ENCODE peak calls at places on chromosomes 1 and 21, in four cellular contexts. O, L, H and K are unnamed samples.

GRCh38 chr1:209557216-209557615 is 26.3 kb upstream of the CAMK1G start:
- DNase-seq in O (no peak), L (no peak), H (no peak), K (no peak)

GRCh38 chr1:181033799-181034391 is at the start of gene MR1:
- DNase-seq in O (no peak), L (peak), H (peak), K (peak)

GRCh38 chr1:12477936-12478611 is 139.9 kb downstream of the DHRS3 start:
- DNase-seq in O (no peak), L (peak), H (no peak), K (no peak)

GRCh38 chr21:26405735-26406361 is 167.2 kb downstream of the CYYR1 start:
- DNase-seq in O (no peak), L (peak), H (no peak), K (peak)

GRCh38 chr21:46351476-46352155 is 27.7 kb downstream of the PCNT start:
- DNase-seq in O (no peak), L (no peak), H (no peak), K (no peak)

GRCh38 chr1:205236526-205236925 is 8.8 kb downstream of the TMCC2 start:
- DNase-seq in O (no peak), L (no peak), H (no peak), K (no peak)

GRCh38 chr1:214255509-214255908 is 25.4 kb upstream of the SMYD2 start:
- DNase-seq in O (no peak), L (no peak), H (no peak), K (no peak)

GRCh38 chr1:216388558-216388957 is 34.7 kb downstream of the USH2A start:
- DNase-seq in O (no peak), L (no peak), H (no peak), K (no peak)

GRCh38 chr1:221900678-221901077 is 158.8 kb upstream of the DUSP10 start:
- DNase-seq in O (no peak), L (no peak), H (no peak), K (no peak)

GRCh38 chr1:156905176-156905575 is 11.7 kb downstream of the PEAR1 start:
- DNase-seq in O (no peak), L (no peak), H (no peak), K (no peak)

GRCh38 chr1:200415693-200416593 is 6.1 kb upstream of the ZNF281 start:
- DNase-seq in O (no peak), L (peak), H (peak), K (peak)

GRCh38 chr1:29310616-29311180 is 74.4 kb downstream of the PTPRU start:
- DNase-seq in O (no peak), L (no peak), H (no peak), K (no peak)

GRCh38 chr1:203289982-203290260 is 15.4 kb upstream of the BTG2 start:
- DNase-seq in O (no peak), L (no peak), H (no peak), K (no peak)

GRCh38 chr1:235078927-235079381 is 49.7 kb downstream of the TOMM20 start:
- DNase-seq in O (no peak), L (peak), H (no peak), K (no peak)

GRCh38 chr1:35447278-35447677 is 109.9 kb downstream of the KIAA0319L start:
- DNase-seq in O (no peak), L (no peak), H (no peak), K (no peak)

GRCh38 chr1:41386190-41386518 is 24.9 kb downstream of the FOXO6 start:
- DNase-seq in O (no peak), L (no peak), H (no peak), K (no peak)

GRCh38 chr1:227298532-227299174 is 19.6 kb downstream of the CDC42BPA start:
- DNase-seq in O (no peak), L (no peak), H (no peak), K (no peak)

GRCh38 chr1:201493757-201494617 is 12.9 kb downstream of the CSRP1 start:
- DNase-seq in O (peak), L (no peak), H (no peak), K (no peak)

GRCh38 chr1:162983671-162984425 is 85.3 kb upstream of the RGS4 start:
- DNase-seq in O (no peak), L (peak), H (no peak), K (no peak)

GRCh38 chr1:162055062-162055461 is 14.4 kb upstream of the NOS1AP start:
- DNase-seq in O (no peak), L (peak), H (no peak), K (no peak)

GRCh38 chr1:225559902-225560301 is 93.0 kb downstream of the ENAH start:
- DNase-seq in O (no peak), L (no peak), H (no peak), K (no peak)

DNA sequence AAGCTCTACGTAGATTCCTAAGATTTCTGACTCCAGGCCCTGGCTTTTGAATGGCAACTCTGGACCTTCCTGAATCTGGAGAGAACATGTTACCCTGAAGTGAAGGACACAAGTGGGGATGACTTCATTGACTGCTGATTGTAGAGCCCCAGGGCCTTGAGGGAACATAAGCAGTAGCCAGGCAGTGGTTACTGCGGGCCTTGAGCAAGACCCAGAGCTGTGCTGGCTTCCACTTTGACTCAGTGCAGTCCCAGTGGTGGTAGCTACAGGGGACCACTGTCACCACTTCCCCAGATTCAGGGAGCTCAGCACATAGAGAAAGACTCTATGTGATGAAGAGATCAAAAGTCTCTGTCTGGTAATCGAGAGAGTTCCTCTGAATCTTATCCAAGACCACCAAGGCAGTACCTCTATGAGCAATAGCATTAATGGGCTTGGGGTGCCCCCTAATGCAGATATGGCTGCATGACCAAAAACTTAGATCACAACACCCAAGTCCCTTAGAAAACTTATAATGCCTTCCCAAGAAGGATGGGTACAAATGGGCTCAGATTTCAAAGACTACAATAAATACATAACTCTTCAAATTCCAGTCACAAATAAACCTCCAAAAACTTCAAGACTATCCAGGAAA is 1278.3 kb downstream of the AMY1C start:
- DNase-seq in O (no peak), L (no peak), H (no peak), K (no peak)
- TF ChIP-seq CTCF in O (peak), L (no peak), H (peak), K (no peak)

GRCh38 chr1:59046730-59047157 is 250.2 kb upstream of the FGGY start:
- DNase-seq in O (no peak), L (no peak), H (peak), K (peak)
- TF ChIP-seq CTCF in O (no peak), L (no peak), H (peak), K (no peak)

GRCh38 chr1:75426688-75427087 is 184.2 kb downstream of the SLC44A5 start:
- DNase-seq in O (no peak), L (no peak), H (no peak), K (no peak)

GRCh38 chr1:75430526-75430925 is 180.4 kb downstream of the SLC44A5 start:
- DNase-seq in O (no peak), L (no peak), H (no peak), K (no peak)

GRCh38 chr1:75431843-75432242 is 179.1 kb downstream of the SLC44A5 start:
- DNase-seq in O (no peak), L (no peak), H (no peak), K (no peak)
- TF ChIP-seq CTCF in O (no peak), L (no peak), H (no peak), K (no peak)

GRCh38 chr1:84294751-84295150 is 6.8 kb upstream of the SAMD13 start:
- DNase-seq in O (no peak), L (no peak), H (no peak), K (no peak)
- TF ChIP-seq CTCF in O (no peak), L (no peak), H (no peak), K (no peak)

GRCh38 chr1:6833804-6834203 is 48.5 kb downstream of the CAMTA1 start:
- DNase-seq in O (no peak), L (no peak), H (no peak), K (no peak)

GRCh38 chr1:6831368-6831767 is 46.1 kb downstream of the CAMTA1 start:
- DNase-seq in O (no peak), L (no peak), H (no peak), K (no peak)

GRCh38 chr1:6835139-6835538 is 49.9 kb downstream of the CAMTA1 start:
- DNase-seq in O (no peak), L (no peak), H (no peak), K (no peak)

GRCh38 chr1:6834366-6834765 is 49.1 kb downstream of the CAMTA1 start:
- DNase-seq in O (no peak), L (no peak), H (no peak), K (no peak)

GRCh38 chr1:6832789-6833188 is 47.5 kb downstream of the CAMTA1 start:
- DNase-seq in O (no peak), L (no peak), H (no peak), K (no peak)
- TF ChIP-seq CTCF in O (no peak), L (no peak), H (no peak), K (no peak)

GRCh38 chr1:103416681-103417318 is 108.7 kb upstream of the RNPC3 start:
- DNase-seq in O (no peak), L (peak), H (no peak), K (no peak)
- TF ChIP-seq CTCF in O (no peak), L (peak), H (no peak), K (no peak)